ENCODE peak calls at places on chromosome X, in ten cellular contexts. N is renal cortical epithelial cell; I is NCI-H69; A is PC-3; G is COR-L47; Y is stimulated activated CD4-positive, alpha-beta T cell treated with anti-CD3 and anti-CD28 coated beads, Interleukin-12 subunit alpha, Interleukin-12 subunit beta, amount 100 ng/mL, for 4 hours; X is CD8-positive, alpha-beta memory T cell; C is NCI-H1436; R is memory B cell; W is H1. B is an unnamed sample.

GRCh38 chrX:24231169-24231568 is 81.6 kb downstream of the ZFX start:
- DNase-seq in N (peak), I (peak), A (peak), G (no peak), Y (no peak), X (no peak), C (no peak), R (no peak), W (no peak), B (no peak)

GRCh38 chrX:39613997-39614679 is 483.6 kb downstream of the BCOR start:
- DNase-seq in N (peak), I (peak), A (no peak), G (no peak), Y (peak), X (no peak), C (no peak), R (no peak), W (peak), B (no peak)

GRCh38 chrX:109155161-109155560 is 326.7 kb downstream of the GUCY2F start:
- DNase-seq in N (no peak), I (no peak), A (no peak), G (no peak), Y (no peak), X (no peak), C (no peak), R (no peak), W (no peak), B (no peak)

GRCh38 chrX:122046815-122047214 is 999.4 kb downstream of the GLUD2 start:
- DNase-seq in N (no peak), I (no peak), A (no peak), G (no peak), Y (no peak), X (no peak), C (no peak), R (no peak), W (no peak), B (no peak)

GRCh38 chrX:103503163-103503852 is 16.0 kb downstream of the RAB40A start:
- DNase-seq in N (no peak), I (no peak), A (peak), G (no peak), Y (no peak), X (no peak), C (no peak), R (no peak), W (no peak), B (peak)

GRCh38 chrX:640641-641040 is 10.1 kb downstream of the SHOX start:
- DNase-seq in N (no peak), I (no peak), A (no peak), G (no peak), Y (no peak), X (no peak), C (no peak), R (no peak), W (no peak), B (no peak)

GRCh38 chrX:105347373-105347772 is 126.9 kb upstream of the TEX13A start:
- DNase-seq in N (no peak), I (no peak), A (no peak), G (no peak), Y (no peak), X (no peak), C (no peak), R (no peak), W (no peak), B (no peak)

GRCh38 chrX:2928583-2929434 is at the start of gene ARSD:
- DNase-seq in N (peak), I (no peak), A (peak), G (no peak), Y (peak), X (peak), C (no peak), R (peak), W (peak), B (no peak)

GRCh38 chrX:37926700-37927099 is 79.3 kb upstream of the DYNLT3 start:
- DNase-seq in N (peak), I (peak), A (peak), G (peak), Y (no peak), X (no peak), C (no peak), R (no peak), W (no peak), B (peak)

GRCh38 chrX:47499291-47499690 is 16.3 kb upstream of the ZNF41 start:
- DNase-seq in N (no peak), I (no peak), A (peak), G (no peak), Y (no peak), X (no peak), C (no peak), R (no peak), W (no peak), B (no peak)

GRCh38 chrX:153830632-153831434 is 489 bp upstream of the PDZD4 start:
- DNase-seq in N (no peak), I (peak), A (no peak), G (no peak), Y (no peak), X (no peak), C (no peak), R (no peak), W (no peak), B (no peak)

GRCh38 chrX:15206306-15206705 is 63.6 kb downstream of the ASB9 start:
- DNase-seq in N (no peak), I (peak), A (no peak), G (peak), Y (no peak), X (no peak), C (peak), R (no peak), W (no peak), B (no peak)

GRCh38 chrX:12693754-12694153 is 97.5 kb upstream of the PRPS2 start:
- DNase-seq in N (no peak), I (peak), A (no peak), G (no peak), Y (no peak), X (no peak), C (no peak), R (no peak), W (no peak), B (no peak)

GRCh38 chrX:101206471-101206870 is 13.1 kb upstream of the DRP2 start:
- DNase-seq in N (peak), I (peak), A (peak), G (no peak), Y (no peak), X (no peak), C (peak), R (no peak), W (no peak), B (peak)

GRCh38 chrX:54494970-54495813 is 842 bp downstream of the FGD1 start:
- DNase-seq in N (no peak), I (peak), A (peak), G (no peak), Y (no peak), X (no peak), C (no peak), R (no peak), W (peak), B (no peak)

GRCh38 chrX:24298191-24298590 is 15.7 kb downstream of the SUPT20HL2 start:
- DNase-seq in N (peak), I (peak), A (peak), G (no peak), Y (no peak), X (no peak), C (no peak), R (no peak), W (no peak), B (no peak)

GRCh38 chrX:23952984-23953907 is 45.4 kb downstream of the CXorf58 start:
- DNase-seq in N (peak), I (peak), A (no peak), G (peak), Y (peak), X (peak), C (no peak), R (peak), W (no peak), B (peak)

GRCh38 chrX:41921492-41922124 is 1.7 kb downstream of the CASK start:
- DNase-seq in N (peak), I (peak), A (peak), G (no peak), Y (no peak), X (no peak), C (no peak), R (no peak), W (no peak), B (no peak)

GRCh38 chrX:13001961-13002671 is 27.2 kb downstream of the TMSB4X start:
- DNase-seq in N (peak), I (peak), A (peak), G (no peak), Y (no peak), X (no peak), C (no peak), R (no peak), W (no peak), B (no peak)

GRCh38 chrX:40465735-40466551 is 114.8 kb upstream of the ATP6AP2 start:
- DNase-seq in N (no peak), I (peak), A (no peak), G (no peak), Y (no peak), X (no peak), C (no peak), R (no peak), W (no peak), B (no peak)

GRCh38 chrX:8890794-8891193 is 89.6 kb upstream of the FAM9A start:
- DNase-seq in N (no peak), I (no peak), A (no peak), G (no peak), Y (no peak), X (no peak), C (no peak), R (no peak), W (no peak), B (no peak)

GRCh38 chrX:147875866-147876596 is 35.7 kb upstream of the FMR1 start:
- DNase-seq in N (peak), I (no peak), A (no peak), G (no peak), Y (no peak), X (no peak), C (no peak), R (no peak), W (no peak), B (no peak)

GRCh38 chrX:40152706-40153334 is 55.1 kb upstream of the BCOR start:
- DNase-seq in N (no peak), I (peak), A (peak), G (peak), Y (no peak), X (no peak), C (no peak), R (peak), W (no peak), B (no peak)

GRCh38 chrX:134745636-134746378 is 87.5 kb upstream of the PLAC1 start:
- DNase-seq in N (no peak), I (peak), A (no peak), G (no peak), Y (no peak), X (no peak), C (no peak), R (no peak), W (no peak), B (no peak)

GRCh38 chrX:50941638-50942037 is 31.1 kb downstream of the BMP15 start:
- DNase-seq in N (no peak), I (no peak), A (peak), G (no peak), Y (no peak), X (no peak), C (no peak), R (no peak), W (peak), B (no peak)

GRCh38 chrX:109931677-109932076 is 71.2 kb upstream of the TMEM164 start:
- DNase-seq in N (no peak), I (no peak), A (no peak), G (no peak), Y (no peak), X (no peak), C (no peak), R (no peak), W (no peak), B (no peak)

GRCh38 chrX:151753313-151754041 is 18.9 kb downstream of the CNGA2 start:
- DNase-seq in N (peak), I (peak), A (peak), G (no peak), Y (no peak), X (no peak), C (peak), R (no peak), W (peak), B (peak)

GRCh38 chrX:70134116-70134477 is 850 bp downstream of the IGBP1 start:
- DNase-seq in N (peak), I (peak), A (peak), G (no peak), Y (no peak), X (peak), C (no peak), R (no peak), W (no peak), B (peak)

GRCh38 chrX:118497180-118497814 is 1.7 kb downstream of the DOCK11 start:
- DNase-seq in N (no peak), I (peak), A (no peak), G (no peak), Y (no peak), X (no peak), C (no peak), R (no peak), W (no peak), B (no peak)

GRCh38 chrX:13659057-13659456 is 6.1 kb downstream of the TCEANC start:
- DNase-seq in N (peak), I (no peak), A (peak), G (no peak), Y (no peak), X (no peak), C (no peak), R (no peak), W (no peak), B (no peak)

GRCh38 chrX:30806187-30806728 is 82.8 kb downstream of the TAB3 start:
- DNase-seq in N (no peak), I (no peak), A (no peak), G (no peak), Y (no peak), X (no peak), C (no peak), R (no peak), W (no peak), B (no peak)

GRCh38 chrX:131677655-131678628 is 134.1 kb downstream of the OR13H1 start:
- DNase-seq in N (no peak), I (peak), A (peak), G (no peak), Y (peak), X (no peak), C (peak), R (peak), W (peak), B (peak)